ENCODE peak calls at places on chromosomes 5 and 9, in six cellular contexts. B, C, A, V, R and L are unnamed samples. For H3K4me1, the result is how much of the 10 kb centered on the place peaks cover.

GRCh38 chr9:11992866-11993265 is 700.3 kb upstream of the TYRP1 start:
- DNase-seq in B (no peak), C (no peak), A (no peak), V (no peak), R (no peak), L (no peak)

GRCh38 chr9:6007770-6008168 is 7.7 kb downstream of the RANBP6 start:
- DNase-seq in B (peak), C (peak), A (peak), V (peak), R (peak), L (peak)

GRCh38 chr5:148912714-148913398 is 86.4 kb downstream of the ADRB2 start:
- DNase-seq in B (no peak), C (peak), A (no peak), V (no peak), R (no peak), L (no peak)

GRCh38 chr5:165304193-165304820 is 1798.9 kb downstream of the MAT2B start:
- DNase-seq in B (no peak), C (no peak), A (no peak), V (no peak), R (no peak), L (no peak)

GRCh38 chr5:111486055-111486454 is 26.3 kb downstream of the STARD4 start:
- DNase-seq in B (no peak), C (no peak), A (no peak), V (no peak), R (no peak), L (no peak)

GRCh38 chr9:135308809-135309762 is 170.5 kb upstream of the PPP1R26 start:
- DNase-seq in B (no peak), C (peak), A (no peak), V (no peak), R (peak), L (no peak)

GRCh38 chr5:157471709-157472108 is 11.7 kb downstream of the NIPAL4 start:
- DNase-seq in B (no peak), C (peak), A (no peak), V (no peak), R (no peak), L (no peak)

GRCh38 chr5:16866795-16867584 is 69.1 kb downstream of the MYO10 start:
- DNase-seq in B (no peak), C (peak), A (no peak), V (no peak), R (no peak), L (no peak)

GRCh38 chr9:121349009-121349408 is 21.0 kb downstream of the STOM start:
- DNase-seq in B (no peak), C (no peak), A (no peak), V (no peak), R (no peak), L (no peak)

GRCh38 chr9:120914953-120915352 is 11.6 kb downstream of the TRAF1 start:
- DNase-seq in B (no peak), C (no peak), A (no peak), V (no peak), R (no peak), L (no peak)

GRCh38 chr5:175520321-175520720 is 42.0 kb downstream of the SFXN1 start:
- DNase-seq in B (no peak), C (no peak), A (no peak), V (no peak), R (no peak), L (no peak)

GRCh38 chr5:178284095-178284675 is 51.6 kb upstream of the PHYKPL start:
- DNase-seq in B (no peak), C (peak), A (no peak), V (no peak), R (no peak), L (peak)

GRCh38 chr9:129059796-129060785 is 20.8 kb upstream of the DOLPP1 start:
- DNase-seq in B (no peak), C (peak), A (no peak), V (no peak), R (no peak), L (no peak)

GRCh38 chr5:167166696-167167095 is 1124.7 kb upstream of the WWC1 start:
- DNase-seq in B (no peak), C (no peak), A (no peak), V (no peak), R (no peak), L (no peak)

GRCh38 chr5:102893942-102894341 is 138.8 kb downstream of the PAM start:
- DNase-seq in B (no peak), C (peak), A (no peak), V (no peak), R (no peak), L (no peak)

GRCh38 chr5:95835682-95836405 is 13.3 kb upstream of the GLRX start:
- DNase-seq in B (no peak), C (no peak), A (no peak), V (no peak), R (peak), L (no peak)

GRCh38 chr9:3733039-3733408 is 207.2 kb upstream of the RFX3 start:
- DNase-seq in B (no peak), C (no peak), A (no peak), V (no peak), R (no peak), L (no peak)

GRCh38 chr9:134593286-134593685 is 48.3 kb upstream of the COL5A1 start:
- DNase-seq in B (no peak), C (peak), A (no peak), V (no peak), R (no peak), L (no peak)

GRCh38 chr5:124825250-124825982 is 79.0 kb upstream of the ZNF608 start:
- DNase-seq in B (no peak), C (no peak), A (no peak), V (no peak), R (peak), L (no peak)

GRCh38 chr5:87944553-87945320 is 323.9 kb downstream of the TMEM161B start:
- DNase-seq in B (no peak), C (peak), A (no peak), V (peak), R (no peak), L (no peak)

GRCh38 chr5:169521366-169521983 is 62.1 kb upstream of the SPDL1 start:
- DNase-seq in B (no peak), C (no peak), A (no peak), V (no peak), R (no peak), L (no peak)

GRCh38 chr9:86187121-86187520 is 72.3 kb downstream of the C9orf153 start:
- DNase-seq in B (no peak), C (peak), A (no peak), V (no peak), R (no peak), L (no peak)

GRCh38 chr9:88757406-88758010 is 222.5 kb downstream of the NXNL2 start:
- DNase-seq in B (no peak), C (no peak), A (no peak), V (no peak), R (peak), L (no peak)

GRCh38 chr9:19155106-19155999 is 28.1 kb upstream of the PLIN2 start:
- DNase-seq in B (no peak), C (no peak), A (no peak), V (no peak), R (peak), L (no peak)

GRCh38 chr5:52705720-52706119 is 82.0 kb upstream of the ITGA1 start:
- DNase-seq in B (no peak), C (no peak), A (no peak), V (no peak), R (no peak), L (no peak)

GRCh38 chr5:51227963-51228515 is 155.2 kb upstream of the ISL1 start:
- DNase-seq in B (no peak), C (peak), A (no peak), V (no peak), R (no peak), L (no peak)

GRCh38 chr5:158819095-158819494 is 280.6 kb downstream of the EBF1 start:
- DNase-seq in B (no peak), C (no peak), A (no peak), V (no peak), R (no peak), L (no peak)

GRCh38 chr9:136978865-136979544 is 1.7 kb downstream of the PTGDS start:
- DNase-seq in B (no peak), C (no peak), A (no peak), V (no peak), R (no peak), L (no peak)

GRCh38 chr9:133944746-133945135 is 47.4 kb downstream of the VAV2 start:
- DNase-seq in B (no peak), C (no peak), A (peak), V (no peak), R (peak), L (no peak)

GRCh38 chr5:126732716-126733115 is 44.2 kb upstream of the LMNB1 start:
- DNase-seq in B (no peak), C (peak), A (no peak), V (no peak), R (no peak), L (no peak)

GRCh38 chr5:53335115-53335514 is 145.3 kb upstream of the FST start:
- DNase-seq in B (no peak), C (peak), A (no peak), V (no peak), R (no peak), L (no peak)

GRCh38 chr5:75156585-75156984 is 80.1 kb downstream of the ANKRD31 start:
- DNase-seq in B (no peak), C (peak), A (no peak), V (no peak), R (no peak), L (no peak)

GRCh38 chr5:68419101-68419636 is 203.6 kb downstream of the PIK3R1 start:
- DNase-seq in B (no peak), C (no peak), A (no peak), V (no peak), R (no peak), L (no peak)

GRCh38 chr5:45376463-45376862 is 319.7 kb downstream of the HCN1 start:
- DNase-seq in B (no peak), C (no peak), A (no peak), V (no peak), R (no peak), L (no peak)

GRCh38 chr9:14175778-14176177 is 138.2 kb downstream of the NFIB start:
- DNase-seq in B (no peak), C (no peak), A (no peak), V (no peak), R (no peak), L (no peak)

GRCh38 chr5:10064546-10065215 is 185.0 kb downstream of the ATPSCKMT start:
- DNase-seq in B (no peak), C (peak), A (no peak), V (no peak), R (no peak), L (no peak)

GRCh38 chr5:177606071-177607051 is 6.4 kb downstream of the B4GALT7 start:
- DNase-seq in B (no peak), C (no peak), A (no peak), V (no peak), R (no peak), L (no peak)

DNA sequence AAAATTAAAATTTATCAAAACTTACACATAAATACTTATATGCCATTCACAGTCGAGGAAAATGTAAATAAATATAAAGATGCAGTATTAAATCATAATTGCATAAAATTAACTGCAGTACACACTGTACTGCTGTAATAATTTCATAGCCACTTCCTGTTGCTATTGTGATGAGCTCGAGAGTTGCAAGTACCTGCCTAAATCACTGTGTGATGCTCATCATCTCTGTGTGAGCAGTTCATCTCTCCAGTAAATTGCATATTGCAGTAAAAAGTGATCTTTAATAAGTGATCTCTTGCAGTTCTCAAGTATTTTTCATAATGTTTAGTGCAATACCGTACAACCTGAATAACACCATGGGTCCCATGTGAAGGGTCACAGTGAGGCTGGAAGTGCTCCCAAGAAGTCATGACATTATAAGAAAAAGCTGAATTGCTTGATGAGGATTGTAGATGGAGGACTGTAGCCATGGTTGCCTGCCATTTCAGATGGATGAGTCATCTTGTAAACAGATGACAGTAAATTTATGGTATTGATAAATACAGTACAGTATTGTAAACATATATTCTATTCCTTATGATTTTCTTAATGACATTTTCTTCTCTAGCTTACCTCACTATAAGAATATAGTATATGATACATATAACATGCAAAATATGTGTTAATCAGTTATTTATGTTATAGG is 34.9 kb downstream of the SYK start:
- DNase-seq in B (no peak), C (no peak), A (no peak), V (no peak), R (no peak), L (no peak)
- H3K4me1 ChIP-seq in B (under half), C (under half), A (under half), V (under half), R (under half), L (under half)

GRCh38 chr5:91311168-91311696 is 71.9 kb downstream of the ARRDC3 start:
- DNase-seq in B (no peak), C (no peak), A (no peak), V (no peak), R (peak), L (no peak)

GRCh38 chr5:91311697-91312501 is 71.2 kb downstream of the ARRDC3 start:
- DNase-seq in B (peak), C (no peak), A (peak), V (peak), R (peak), L (peak)

GRCh38 chr5:91307023-91307422 is 76.1 kb downstream of the ARRDC3 start:
- DNase-seq in B (no peak), C (no peak), A (no peak), V (peak), R (no peak), L (no peak)

DNA sequence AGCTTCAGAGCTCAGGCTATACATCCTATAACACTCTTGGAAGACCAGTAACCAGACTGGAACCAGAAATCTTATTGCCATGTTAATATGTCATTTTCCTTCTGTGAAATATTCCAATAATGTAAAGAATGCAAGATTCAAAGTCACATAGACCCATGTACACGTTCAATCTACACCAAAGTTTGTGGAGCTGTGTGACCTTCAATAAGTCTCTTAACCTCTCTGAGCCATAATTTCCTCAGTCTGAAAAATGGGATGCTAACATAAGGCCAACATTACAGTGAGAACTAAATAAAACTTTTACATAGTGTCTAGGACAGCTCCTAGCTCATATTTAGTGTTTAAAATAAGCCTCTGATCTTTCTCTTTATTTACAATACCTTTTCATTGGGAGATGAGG is 70.4 kb downstream of the ARRDC3 start:
- DNase-seq in B (no peak), C (no peak), A (no peak), V (no peak), R (no peak), L (no peak)
- H3K27ac ChIP-seq in B (no peak), C (no peak), A (peak), V (peak), R (peak), L (peak)

GRCh38 chr9:68732405-68733020 is 27.5 kb downstream of the PIP5K1B start:
- DNase-seq in B (no peak), C (no peak), A (no peak), V (no peak), R (no peak), L (no peak)
- H3K4me3 ChIP-seq in B (no peak), C (peak), A (no peak), V (no peak), R (no peak), L (no peak)

GRCh38 chr5:150541895-150542294 is 34.0 kb downstream of the NDST1 start:
- DNase-seq in B (no peak), C (no peak), A (no peak), V (no peak), R (no peak), L (no peak)
- H3K4me1 ChIP-seq in B (under half), C (under half), A (under half), V (under half), R (under half), L (under half)

DNA sequence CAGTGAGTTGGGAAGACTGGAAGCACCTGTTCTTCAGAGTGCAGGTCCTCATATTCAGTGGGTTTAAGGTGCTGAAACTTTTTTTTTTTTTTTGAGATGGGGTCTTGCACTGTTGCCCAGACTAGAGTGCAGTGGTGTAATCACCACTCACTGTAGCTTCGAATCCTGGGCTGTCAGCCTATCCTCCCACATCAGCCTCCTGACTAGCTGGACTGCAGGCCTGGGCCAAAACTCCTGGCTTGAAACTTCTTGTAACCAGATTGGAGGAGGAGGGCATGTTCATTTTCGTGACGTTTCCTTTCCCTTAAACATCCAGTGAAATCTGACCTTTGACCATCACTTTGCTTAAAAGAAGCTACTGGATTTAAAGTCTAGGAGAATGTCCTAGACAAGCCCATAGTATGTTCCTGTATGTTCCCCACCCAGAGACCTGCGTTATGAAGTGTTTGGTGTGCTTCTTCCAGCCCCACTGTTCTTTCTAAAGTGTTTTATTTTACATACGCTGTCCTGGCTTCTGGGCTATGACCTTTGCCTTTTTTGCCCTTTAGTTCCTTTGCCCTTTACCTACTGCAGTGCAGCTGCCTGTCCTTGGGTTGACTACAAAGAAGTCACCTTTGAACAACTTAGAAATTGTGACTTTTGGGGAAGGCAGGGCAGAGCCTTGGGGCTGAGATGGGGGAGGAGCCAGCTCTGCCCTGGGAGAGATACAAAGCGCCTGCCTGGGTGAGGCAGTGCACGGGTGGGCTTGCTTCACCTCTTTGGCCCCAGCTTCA is 18.4 kb downstream of the TENT4A start:
- DNase-seq in B (no peak), C (no peak), A (no peak), V (peak), R (peak), L (no peak)
- H3K27ac ChIP-seq in B (no peak), C (no peak), A (no peak), V (no peak), R (peak), L (no peak)

GRCh38 chr5:132675936-132676689 is 2.3 kb downstream of the IL4 start:
- DNase-seq in B (no peak), C (no peak), A (no peak), V (no peak), R (no peak), L (peak)

GRCh38 chr5:132673939-132674630 is at the start of gene IL4:
- DNase-seq in B (no peak), C (peak), A (no peak), V (no peak), R (no peak), L (no peak)

GRCh38 chr5:132677682-132678400 is 4.1 kb downstream of the IL4 start:
- DNase-seq in B (no peak), C (peak), A (no peak), V (no peak), R (no peak), L (no peak)

GRCh38 chr5:132677191-132677590 is 3.4 kb downstream of the IL4 start:
- DNase-seq in B (no peak), C (peak), A (no peak), V (no peak), R (peak), L (peak)

DNA sequence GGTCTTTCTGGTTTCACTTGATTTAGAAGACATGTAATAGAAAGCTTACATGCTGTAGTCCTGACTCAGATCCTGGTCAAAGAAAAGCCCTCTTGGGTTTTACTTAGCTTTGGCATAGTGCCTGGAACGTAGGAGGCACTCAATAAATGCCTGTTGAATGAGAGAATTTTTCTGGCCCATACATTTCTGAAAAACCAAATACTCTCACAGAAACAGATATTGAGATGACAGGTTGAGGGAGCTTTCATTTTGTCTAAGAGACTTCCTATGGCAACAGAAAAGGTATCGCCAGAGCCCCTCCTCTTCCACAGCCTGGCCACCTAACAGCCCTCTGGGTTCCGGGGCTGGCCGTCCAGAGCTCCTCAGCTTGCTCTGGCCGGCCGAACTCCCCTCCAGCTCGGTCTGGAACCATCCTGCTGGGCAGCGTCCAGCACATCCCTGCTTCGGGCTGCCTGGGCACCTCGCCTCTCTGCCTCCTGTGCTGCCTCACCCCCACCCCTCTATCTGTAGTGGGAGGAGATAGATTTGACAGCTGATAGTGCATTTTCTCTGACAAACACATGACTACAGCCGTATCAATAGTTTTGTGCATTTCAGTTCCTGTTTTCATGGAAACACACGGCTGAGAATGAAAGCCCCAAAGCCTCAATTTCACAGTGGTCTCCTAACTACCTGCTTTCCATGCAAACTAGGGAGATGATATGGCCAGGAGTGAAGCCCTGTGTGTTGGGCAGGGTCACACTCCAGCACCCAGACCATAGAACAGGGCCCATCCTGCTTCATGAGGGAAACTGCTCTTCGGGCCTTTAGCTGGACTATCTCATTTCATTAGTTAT is 1.1 kb downstream of the IL4 start:
- DNase-seq in B (no peak), C (peak), A (peak), V (no peak), R (no peak), L (no peak)
- H3K4me3 ChIP-seq in B (peak), C (no peak), A (no peak), V (no peak), R (no peak), L (no peak)

GRCh38 chr9:101098392-101098791 is 69.9 kb downstream of the PLPPR1 start:
- DNase-seq in B (no peak), C (peak), A (no peak), V (no peak), R (no peak), L (no peak)
- H3K4me1 ChIP-seq in B (under half), C (under half), A (under half), V (under half), R (under half), L (under half)

GRCh38 chr9:76873056-76873792 is 32.7 kb downstream of the PRUNE2 start:
- DNase-seq in B (no peak), C (peak), A (no peak), V (peak), R (no peak), L (no peak)
- H3K27ac ChIP-seq in B (no peak), C (no peak), A (peak), V (peak), R (no peak), L (no peak)

GRCh38 chr9:92738661-92739081 is 26.0 kb downstream of the BICD2 start:
- DNase-seq in B (no peak), C (peak), A (peak), V (no peak), R (peak), L (no peak)
- H3K4me3 ChIP-seq in B (no peak), C (no peak), A (no peak), V (no peak), R (no peak), L (no peak)